ENCODE peak calls at places on chromosome 16, in six cellular contexts. One of them, this sample, is unnamed.

GRCh38 chr16:81451753-81452680 is 7.4 kb downstream of the CMIP start:
- DNase-seq in K562: no peak
- DNase-seq in B cell: no peak
- DNase-seq in mucosa of gallbladder: no peak
- DNase-seq in RPMI7951: no peak
- DNase-seq in HTR-8/SVneo: no peak
- DNase-seq in this sample: no peak

GRCh38 chr16:4506450-4506849 is 30.3 kb downstream of the HMOX2 start:
- DNase-seq in K562: peak; percentile 65
- DNase-seq in B cell: peak; percentile 61
- DNase-seq in mucosa of gallbladder: peak; percentile 73
- DNase-seq in RPMI7951: peak; percentile 63
- DNase-seq in HTR-8/SVneo: peak; percentile 72
- DNase-seq in this sample: no peak

GRCh38 chr16:19524356-19524865 is 669 bp downstream of the CCP110 start:
- DNase-seq in K562: no peak
- DNase-seq in B cell: no peak
- DNase-seq in mucosa of gallbladder: no peak
- DNase-seq in RPMI7951: no peak
- DNase-seq in HTR-8/SVneo: no peak
- DNase-seq in this sample: no peak

GRCh38 chr16:57141822-57142631 is 43.8 kb downstream of the PSME3IP1 start:
- DNase-seq in K562: no peak
- DNase-seq in B cell: peak; percentile 77
- DNase-seq in mucosa of gallbladder: no peak
- DNase-seq in RPMI7951: no peak
- DNase-seq in HTR-8/SVneo: no peak
- DNase-seq in this sample: no peak

GRCh38 chr16:58016841-58017446 is 8.6 kb upstream of the MMP15 start:
- DNase-seq in K562: no peak
- DNase-seq in B cell: no peak
- DNase-seq in mucosa of gallbladder: no peak
- DNase-seq in RPMI7951: no peak
- DNase-seq in HTR-8/SVneo: no peak
- DNase-seq in this sample: no peak

GRCh38 chr16:83717308-83717707 is 90.5 kb upstream of the HSBP1 start:
- DNase-seq in K562: peak; percentile 52
- DNase-seq in B cell: no peak
- DNase-seq in mucosa of gallbladder: no peak
- DNase-seq in RPMI7951: no peak
- DNase-seq in HTR-8/SVneo: peak; percentile 22
- DNase-seq in this sample: no peak

GRCh38 chr16:4207683-4208528 is 34.0 kb downstream of the SRL start:
- DNase-seq in K562: peak; percentile 61
- DNase-seq in B cell: no peak
- DNase-seq in mucosa of gallbladder: no peak
- DNase-seq in RPMI7951: no peak
- DNase-seq in HTR-8/SVneo: no peak
- DNase-seq in this sample: no peak

GRCh38 chr16:75372236-75372856 is 61.0 kb downstream of the CFDP1 start:
- DNase-seq in K562: no peak
- DNase-seq in B cell: no peak
- DNase-seq in mucosa of gallbladder: no peak
- DNase-seq in RPMI7951: no peak
- DNase-seq in HTR-8/SVneo: no peak
- DNase-seq in this sample: no peak

GRCh38 chr16:14548933-14549788 is 80.9 kb downstream of the PARN start:
- DNase-seq in K562: no peak
- DNase-seq in B cell: no peak
- DNase-seq in mucosa of gallbladder: no peak
- DNase-seq in RPMI7951: no peak
- DNase-seq in HTR-8/SVneo: no peak
- DNase-seq in this sample: no peak

GRCh38 chr16:12341966-12342365 is 365.4 kb downstream of the SNX29 start:
- DNase-seq in K562: no peak
- DNase-seq in B cell: no peak
- DNase-seq in mucosa of gallbladder: no peak
- DNase-seq in RPMI7951: peak; percentile 41
- DNase-seq in HTR-8/SVneo: no peak
- DNase-seq in this sample: no peak

GRCh38 chr16:6377956-6378355 is 954.7 kb upstream of the RBFOX1 start:
- DNase-seq in K562: no peak
- DNase-seq in B cell: no peak
- DNase-seq in mucosa of gallbladder: no peak
- DNase-seq in RPMI7951: no peak
- DNase-seq in HTR-8/SVneo: no peak
- DNase-seq in this sample: no peak

GRCh38 chr16:20940864-20941634 is 40.5 kb downstream of the LYRM1 start:
- DNase-seq in K562: no peak
- DNase-seq in B cell: no peak
- DNase-seq in mucosa of gallbladder: no peak
- DNase-seq in RPMI7951: no peak
- DNase-seq in HTR-8/SVneo: no peak
- DNase-seq in this sample: no peak

GRCh38 chr16:69105501-69106361 is at the start of gene HAS3:
- DNase-seq in K562: peak; percentile 85
- DNase-seq in B cell: peak; percentile 82
- DNase-seq in mucosa of gallbladder: peak; percentile 26
- DNase-seq in RPMI7951: peak; percentile 62
- DNase-seq in HTR-8/SVneo: peak; percentile 66
- DNase-seq in this sample: no peak